ENCODE peak calls at places on chromosomes 16 and 17, in eight cellular contexts. S, T, X, G, R, I, O and W are unnamed samples.

GRCh38 chr16:26701243-26701886 is 365.4 kb upstream of the C16orf82 start:
- DNase-seq in S (no peak), T (no peak), X (no peak), G (no peak), R (no peak), I (no peak), O (no peak), W (no peak)

GRCh38 chr16:15491430-15491829 is 57.0 kb downstream of the BMERB1 start:
- DNase-seq in S (no peak), T (no peak), X (no peak), G (no peak), R (no peak), I (no peak), O (no peak), W (no peak)

GRCh38 chr17:75837899-75838298 is 6.3 kb downstream of the UNC13D start:
- DNase-seq in S (no peak), T (no peak), X (no peak), G (no peak), R (no peak), I (no peak), O (no peak), W (no peak)

GRCh38 chr17:42536048-42536371 is at the start of gene NAGLU:
- DNase-seq in S (peak), T (peak), X (peak), G (peak), R (peak), I (peak), O (peak), W (peak)

GRCh38 chr17:78785663-78786057 is 3.6 kb upstream of the CYTH1 start:
- DNase-seq in S (no peak), T (no peak), X (no peak), G (no peak), R (no peak), I (no peak), O (no peak), W (no peak)

GRCh38 chr16:15572329-15573001 is 70.5 kb downstream of the MARF1 start:
- DNase-seq in S (peak), T (no peak), X (no peak), G (no peak), R (no peak), I (peak), O (no peak), W (no peak)

GRCh38 chr17:16298140-16298662 is 55.1 kb downstream of the CENPV start:
- DNase-seq in S (no peak), T (no peak), X (no peak), G (no peak), R (no peak), I (peak), O (no peak), W (no peak)

GRCh38 chr17:63390090-63390489 is 56.0 kb downstream of the CYB561 start:
- DNase-seq in S (no peak), T (no peak), X (no peak), G (no peak), R (no peak), I (no peak), O (peak), W (no peak)

GRCh38 chr16:66774981-66775380 is 23.6 kb upstream of the DYNC1LI2 start:
- DNase-seq in S (peak), T (no peak), X (no peak), G (no peak), R (no peak), I (no peak), O (no peak), W (no peak)

DNA sequence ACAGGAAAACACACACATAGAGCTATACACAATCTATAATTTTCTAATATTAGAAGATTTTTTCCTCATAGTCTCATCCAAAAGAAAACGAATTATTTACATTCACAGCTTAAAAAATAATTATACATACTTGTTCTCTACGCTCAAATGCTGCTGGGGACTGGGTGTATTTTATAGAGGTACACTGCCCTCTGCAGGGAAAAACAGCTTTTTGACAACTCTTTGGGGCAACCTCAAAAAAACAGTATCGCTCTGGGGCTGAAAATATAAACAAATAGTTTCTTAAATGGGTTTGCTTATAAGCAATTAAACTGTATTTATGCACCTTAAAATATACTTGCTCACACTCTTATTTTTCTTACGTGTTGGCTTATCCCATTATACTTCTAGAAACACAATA is 261.8 kb upstream of the PSMD7 start:
- DNase-seq in S (peak), T (no peak), X (no peak), G (no peak), R (peak), I (peak), O (peak), W (no peak)
- TF ChIP-seq CTCF in S (no peak), T (peak), X (no peak), G (no peak), R (peak), I (no peak), O (peak), W (peak)

GRCh38 chr17:36731806-36732205 is 130.4 kb downstream of the MRM1 start:
- DNase-seq in S (no peak), T (no peak), X (no peak), G (no peak), R (no peak), I (no peak), O (no peak), W (no peak)

GRCh38 chr17:36732351-36732750 is 131.0 kb downstream of the MRM1 start:
- DNase-seq in S (no peak), T (no peak), X (no peak), G (no peak), R (no peak), I (no peak), O (no peak), W (no peak)

GRCh38 chr17:36728030-36728991 is 126.9 kb downstream of the MRM1 start:
- DNase-seq in S (no peak), T (no peak), X (no peak), G (no peak), R (no peak), I (no peak), O (no peak), W (no peak)

GRCh38 chr17:36730095-36730808 is 128.9 kb downstream of the MRM1 start:
- DNase-seq in S (no peak), T (no peak), X (no peak), G (no peak), R (no peak), I (no peak), O (no peak), W (no peak)

DNA sequence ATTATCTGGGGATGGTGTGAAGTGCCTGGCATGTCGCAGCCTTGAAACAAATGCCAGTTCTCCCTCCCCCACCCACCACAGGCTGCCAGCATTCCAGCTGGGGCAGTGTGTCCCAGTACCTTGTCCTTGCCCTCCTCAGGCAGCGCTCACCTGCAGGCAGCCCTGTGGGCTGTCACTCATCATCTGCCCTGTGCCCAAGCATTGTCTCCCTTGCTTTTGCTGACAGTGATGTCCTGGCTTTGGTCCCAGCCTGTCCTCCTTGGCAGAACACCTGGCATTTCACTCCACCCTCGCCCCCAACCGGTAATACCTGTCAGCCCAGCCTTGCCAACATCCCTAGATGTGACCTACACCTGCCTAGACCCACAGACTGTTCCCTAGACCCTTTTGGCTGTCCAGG is 129.7 kb downstream of the MRM1 start:
- DNase-seq in S (no peak), T (no peak), X (no peak), G (no peak), R (no peak), I (peak), O (no peak), W (no peak)
- TF ChIP-seq CTCF in S (no peak), T (no peak), X (no peak), G (no peak), R (no peak), I (no peak), O (no peak), W (no peak)

DNA sequence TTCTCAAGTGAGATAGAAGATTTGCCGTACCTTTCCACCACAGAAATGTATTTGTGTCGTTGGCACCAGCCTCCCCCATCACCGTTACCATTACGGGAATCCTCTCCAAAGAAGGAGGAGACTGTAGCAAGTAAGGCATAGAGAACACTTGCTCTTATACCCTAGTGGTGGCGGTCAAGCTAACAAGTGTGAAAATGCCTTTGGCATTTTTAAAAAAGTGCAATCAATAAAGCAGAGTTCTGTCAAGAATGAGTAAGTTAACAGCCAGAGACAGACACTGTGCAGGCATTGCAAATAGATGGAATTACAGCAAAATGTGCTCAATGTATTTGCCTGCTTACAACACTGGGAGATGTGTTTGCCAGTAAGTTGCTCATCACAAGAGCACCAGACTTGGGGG is 7.7 kb downstream of the MSL1 start:
- DNase-seq in S (no peak), T (no peak), X (no peak), G (no peak), R (no peak), I (no peak), O (no peak), W (no peak)
- TF ChIP-seq CTCF in S (no peak), T (no peak), X (no peak), G (no peak), R (no peak), I (no peak), O (no peak), W (no peak)

DNA sequence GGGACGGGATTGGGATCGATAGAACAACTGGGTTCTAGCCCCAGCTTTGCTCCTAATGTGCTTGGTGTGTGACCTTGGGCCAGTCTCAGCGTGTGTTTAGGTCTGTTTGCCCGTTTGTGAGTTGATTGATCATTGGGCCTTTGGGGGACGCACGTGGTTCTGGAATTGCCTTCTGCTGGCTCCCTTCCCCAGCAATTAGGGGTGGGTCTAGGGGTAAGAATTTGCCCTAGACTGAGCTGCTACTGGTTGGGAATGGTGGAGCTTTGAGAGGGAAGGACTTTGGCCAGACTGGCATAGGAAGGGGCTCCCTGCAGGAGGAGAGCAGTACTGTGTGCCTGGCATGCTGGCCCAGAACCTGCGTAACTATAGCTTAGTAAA is 1.5 kb downstream of the SPNS2 start:
- DNase-seq in S (no peak), T (no peak), X (no peak), G (no peak), R (no peak), I (no peak), O (no peak), W (no peak)
- TF ChIP-seq CTCF in S (no peak), T (no peak), X (no peak), G (no peak), R (no peak), I (no peak), O (no peak), W (no peak)

GRCh38 chr17:72587773-72588511 is 467.1 kb downstream of the SOX9 start:
- DNase-seq in S (no peak), T (no peak), X (no peak), G (no peak), R (no peak), I (peak), O (no peak), W (no peak)
- TF ChIP-seq CTCF in S (peak), T (no peak), X (no peak), G (no peak), R (no peak), I (no peak), O (no peak), W (no peak)

GRCh38 chr16:68596266-68596665 is 48.8 kb upstream of the CDH3 start:
- DNase-seq in S (no peak), T (no peak), X (no peak), G (no peak), R (no peak), I (no peak), O (no peak), W (no peak)

GRCh38 chr16:68592466-68593337 is 52.4 kb upstream of the CDH3 start:
- DNase-seq in S (no peak), T (no peak), X (no peak), G (no peak), R (no peak), I (peak), O (peak), W (no peak)

DNA sequence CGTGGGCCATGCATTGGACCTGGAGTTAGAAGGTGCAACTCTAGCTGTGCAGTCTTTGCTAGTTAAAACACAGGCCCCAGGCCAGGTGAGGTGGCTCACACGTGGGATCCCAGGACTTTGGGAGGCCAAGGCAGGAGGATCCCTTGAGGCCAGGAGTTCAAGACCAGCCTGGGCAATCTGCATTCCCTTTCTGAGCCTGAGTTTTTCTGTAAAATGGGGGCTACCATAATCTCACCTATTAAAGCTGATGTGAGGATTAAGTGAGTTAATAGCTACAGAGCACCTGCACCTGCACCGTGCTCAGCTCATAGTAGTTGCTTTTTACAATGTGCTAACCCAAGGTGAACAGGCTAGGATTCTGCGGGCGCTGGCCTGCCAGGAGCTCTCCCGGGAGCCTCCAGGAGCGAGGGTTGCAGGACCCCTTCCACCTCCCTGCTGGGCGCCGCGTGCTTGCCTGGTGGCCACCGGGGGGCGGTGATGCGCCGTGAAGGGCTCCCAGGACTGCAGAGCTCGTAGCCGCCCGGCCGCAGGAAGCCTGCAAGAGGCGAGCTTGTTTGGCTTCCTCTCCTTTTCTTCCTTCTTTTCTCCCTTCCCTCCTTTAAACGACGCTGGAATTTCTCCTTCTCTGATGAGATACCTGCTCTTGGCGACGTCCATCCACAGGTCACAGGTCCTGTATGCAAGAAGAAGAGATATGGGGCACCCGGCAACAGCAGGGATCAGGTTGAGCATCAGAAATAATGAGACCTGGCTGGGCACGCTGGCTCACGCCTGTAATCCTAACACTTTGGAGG is 51.3 kb downstream of the ZFP90 start:
- DNase-seq in S (peak), T (peak), X (peak), G (no peak), R (peak), I (peak), O (peak), W (peak)
- TF ChIP-seq CTCF in S (peak), T (peak), X (peak), G (peak), R (peak), I (peak), O (peak), W (peak)